ENCODE peak calls at places on chromosomes 11 and 22, in eight cellular contexts. G, X, E, R, N, S, V and L are unnamed samples.

GRCh38 chr11:107776062-107776461 is 64.2 kb upstream of the SLN start:
- DNase-seq in G (no peak), X (no peak), E (no peak), R (no peak), N (no peak), S (no peak), V (no peak), L (no peak)

GRCh38 chr11:59216654-59217640 is 4.2 kb upstream of the MPEG1 start:
- DNase-seq in G (no peak), X (peak), E (no peak), R (peak), N (peak), S (no peak), V (no peak), L (no peak)

GRCh38 chr11:2204361-2205213 is 33.0 kb upstream of the TH start:
- DNase-seq in G (no peak), X (no peak), E (no peak), R (no peak), N (no peak), S (no peak), V (no peak), L (no peak)

GRCh38 chr11:58658553-58659080 is 36.2 kb downstream of the CNTF start:
- DNase-seq in G (no peak), X (no peak), E (no peak), R (no peak), N (no peak), S (no peak), V (no peak), L (no peak)

GRCh38 chr11:77993902-77994301 is 566 bp downstream of the INTS4 start:
- DNase-seq in G (no peak), X (no peak), E (no peak), R (no peak), N (no peak), S (no peak), V (no peak), L (no peak)

GRCh38 chr11:117829369-117829725 is 4.8 kb upstream of the FXYD2 start:
- DNase-seq in G (no peak), X (no peak), E (no peak), R (no peak), N (no peak), S (no peak), V (no peak), L (no peak)

GRCh38 chr22:38452373-38453064 is 2.5 kb downstream of the KCNJ4 start:
- DNase-seq in G (no peak), X (no peak), E (no peak), R (peak), N (no peak), S (no peak), V (no peak), L (peak)

GRCh38 chr11:69166186-69167115 is 10.7 kb downstream of the SMIM38 start:
- DNase-seq in G (no peak), X (peak), E (peak), R (peak), N (peak), S (no peak), V (no peak), L (peak)

GRCh38 chr22:48513929-48514328 is 1313.7 kb downstream of the BRD1 start:
- DNase-seq in G (no peak), X (no peak), E (no peak), R (no peak), N (no peak), S (no peak), V (no peak), L (no peak)

GRCh38 chr11:112321521-112322172 is 61.0 kb upstream of the PLET1 start:
- DNase-seq in G (peak), X (peak), E (peak), R (peak), N (no peak), S (peak), V (no peak), L (peak)

GRCh38 chr11:4890279-4890678 is 8.6 kb downstream of the OR51T1 start:
- DNase-seq in G (no peak), X (no peak), E (no peak), R (no peak), N (no peak), S (no peak), V (no peak), L (peak)

GRCh38 chr11:100176456-100176855 is 510.6 kb upstream of the ARHGAP42 start:
- DNase-seq in G (no peak), X (no peak), E (no peak), R (no peak), N (no peak), S (no peak), V (no peak), L (no peak)

GRCh38 chr22:26367402-26368245 is 61.4 kb upstream of the ASPHD2 start:
- DNase-seq in G (no peak), X (peak), E (no peak), R (peak), N (peak), S (peak), V (peak), L (peak)

GRCh38 chr11:34256591-34256990 is 101.2 kb downstream of the ABTB2 start:
- DNase-seq in G (no peak), X (no peak), E (no peak), R (no peak), N (no peak), S (no peak), V (no peak), L (no peak)

GRCh38 chr11:20647976-20648565 is 21.3 kb upstream of the NELL1 start:
- DNase-seq in G (peak), X (peak), E (peak), R (peak), N (peak), S (peak), V (peak), L (peak)

GRCh38 chr22:38863531-38864131 is 8.4 kb downstream of the CBX6 start:
- DNase-seq in G (no peak), X (no peak), E (no peak), R (no peak), N (no peak), S (no peak), V (no peak), L (no peak)

GRCh38 chr22:32713737-32714457 is 87.6 kb upstream of the TIMP3 start:
- DNase-seq in G (no peak), X (no peak), E (no peak), R (peak), N (no peak), S (no peak), V (no peak), L (no peak)

GRCh38 chr22:44701824-44702478 is at the start of gene PRR5:
- DNase-seq in G (peak), X (peak), E (no peak), R (peak), N (peak), S (no peak), V (peak), L (peak)

GRCh38 chr11:73931039-73931645 is 19.7 kb upstream of the DNAJB13 start:
- DNase-seq in G (no peak), X (peak), E (no peak), R (peak), N (peak), S (peak), V (no peak), L (peak)

GRCh38 chr11:78072455-78072854 is 7.2 kb downstream of the NDUFC2 start:
- DNase-seq in G (no peak), X (no peak), E (no peak), R (no peak), N (no peak), S (no peak), V (no peak), L (no peak)

GRCh38 chr11:134199531-134199930 is 24.2 kb downstream of the NCAPD3 start:
- DNase-seq in G (no peak), X (no peak), E (no peak), R (no peak), N (no peak), S (no peak), V (no peak), L (no peak)

GRCh38 chr11:90468923-90469322 is 246.1 kb upstream of the CHORDC1 start:
- DNase-seq in G (no peak), X (no peak), E (no peak), R (no peak), N (no peak), S (no peak), V (no peak), L (no peak)

GRCh38 chr11:66288138-66288865 is 641 bp downstream of the YIF1A start:
- DNase-seq in G (no peak), X (peak), E (no peak), R (peak), N (peak), S (no peak), V (no peak), L (no peak)